ENCODE peak calls at places on chromosomes 7 and 10, in seven cellular contexts. Q is T1000; X is activated CD4-positive, alpha-beta T cell treated with anti-CD3 and anti-CD28 coated beads for 24 hours; G is GM04503; P is T-cell; A is stimulated activated CD4-positive, alpha-beta T cell treated with anti-CD3 and anti-CD28 coated beads, Interleukin-2, amount 100 ng/mL, for 24 hours; B is Calu3. S is an unnamed sample.

GRCh38 chr7:1401011-1401410 is 58.3 kb downstream of the MICALL2 start:
- DNase-seq in A (no peak), P (no peak), X (no peak), B (peak; percentile 63), G (no peak), Q (no peak), S (no peak)

GRCh38 chr10:43396928-43397624 is 11.9 kb downstream of the HNRNPF start:
- DNase-seq in A (peak; percentile 79), B (peak; percentile 94), X (peak; percentile 62), Q (peak; percentile 61), G (no peak), P (peak; percentile 64), S (peak; percentile 72)

GRCh38 chr10:70622541-70622940 is 20.0 kb upstream of the PRF1 start:
- DNase-seq in Q (no peak), B (no peak), P (no peak), G (no peak), A (no peak), X (no peak), S (no peak)

GRCh38 chr10:117946525-117947070 is 100.1 kb downstream of the RAB11FIP2 start:
- DNase-seq in P (no peak), B (no peak), X (no peak), Q (no peak), A (no peak), G (no peak), S (no peak)

GRCh38 chr10:53697038-53697437 is 924.5 kb upstream of the MBL2 start:
- DNase-seq in A (no peak), X (no peak), G (no peak), B (no peak), Q (peak; percentile 8), P (no peak), S (no peak)

GRCh38 chr7:12403287-12404181 is at the start of gene VWDE:
- DNase-seq in Q (no peak), A (peak; percentile 64), G (no peak), B (peak; percentile 91), P (peak; percentile 65), X (peak; percentile 13), S (peak; percentile 33)

GRCh38 chr10:48935141-48935540 is 4.5 kb downstream of the LRRC18 start:
- DNase-seq in A (peak; percentile 9), G (no peak), B (no peak), Q (no peak), P (no peak), X (no peak), S (no peak)

GRCh38 chr10:90417466-90418210 is 440.2 kb downstream of the HTR7 start:
- DNase-seq in P (no peak), B (no peak), X (no peak), Q (no peak), G (no peak), A (no peak), S (no peak)

GRCh38 chr7:134660961-134661376 is 14.3 kb downstream of the BPGM start:
- DNase-seq in B (no peak), X (no peak), P (no peak), Q (no peak), G (peak; percentile 56), A (no peak), S (no peak)

GRCh38 chr10:35822316-35822715 is 180.2 kb upstream of the FZD8 start:
- DNase-seq in Q (no peak), P (no peak), A (no peak), G (peak; percentile 26), X (no peak), B (no peak), S (no peak)

GRCh38 chr7:25928549-25929330 is 223.3 kb upstream of the NFE2L3 start:
- DNase-seq in A (no peak), X (no peak), G (no peak), P (no peak), B (no peak), Q (no peak), S (no peak)

GRCh38 chr7:120838281-120838682 is 19.7 kb downstream of the TSPAN12 start:
- DNase-seq in X (no peak), G (no peak), A (no peak), Q (no peak), P (no peak), B (no peak), S (no peak)

GRCh38 chr7:33190688-33191304 is 61.4 kb downstream of the BBS9 start:
- DNase-seq in B (no peak), G (no peak), A (no peak), Q (no peak), X (no peak), P (no peak), S (no peak)

GRCh38 chr7:106756071-106756470 is 95.1 kb upstream of the CCDC71L start:
- DNase-seq in A (no peak), Q (no peak), X (no peak), G (no peak), P (no peak), B (no peak), S (no peak)

S was measured in SW 1271.